ENCODE peak calls at places on chromosomes 12 and 14, in nine cellular contexts. U, D, P, X, R, T, Y, K and C are unnamed samples.

GRCh38 chr12:122880668-122881067 is 15.3 kb downstream of the VPS37B start:
- DNase-seq in K (no peak), D (peak), X (no peak), T (no peak), P (no peak), Y (no peak), R (no peak), U (no peak), C (peak)

GRCh38 chr12:59383426-59383822 is 212.4 kb upstream of the SLC16A7 start:
- DNase-seq in T (no peak), X (peak), Y (no peak), K (no peak), R (no peak), D (peak), P (peak), U (no peak), C (no peak)

GRCh38 chr14:47626151-47627035 is 49.0 kb downstream of the MDGA2 start:
- DNase-seq in P (no peak), K (no peak), D (no peak), Y (no peak), U (no peak), R (no peak), X (no peak), T (no peak), C (no peak)

GRCh38 chr12:124423683-124424515 is 129.0 kb downstream of the RFLNA start:
- DNase-seq in Y (no peak), D (no peak), P (no peak), X (no peak), T (no peak), R (peak), K (no peak), U (no peak), C (no peak)

GRCh38 chr14:61837336-61838229 is 75.4 kb downstream of the SNAPC1 start:
- DNase-seq in D (peak), R (peak), T (peak), X (no peak), K (no peak), P (no peak), Y (peak), U (peak), C (peak)

GRCh38 chr14:95189400-95190162 is 32.3 kb upstream of the DICER1 start:
- DNase-seq in X (no peak), Y (no peak), P (no peak), R (no peak), K (no peak), D (peak), T (no peak), U (no peak), C (no peak)

GRCh38 chr12:27615331-27615891 is 80.8 kb upstream of the REP15 start:
- DNase-seq in K (no peak), P (no peak), X (peak), D (peak), U (no peak), T (no peak), R (no peak), Y (no peak), C (no peak)

GRCh38 chr14:69413483-69413882 is 15.0 kb downstream of the SLC39A9 start:
- DNase-seq in U (no peak), P (no peak), X (no peak), D (no peak), K (no peak), Y (no peak), R (no peak), T (no peak), C (no peak)

GRCh38 chr12:93970892-93971688 is 177.3 kb upstream of the PLXNC1 start:
- DNase-seq in X (no peak), D (no peak), P (no peak), U (no peak), K (no peak), T (no peak), R (no peak), Y (no peak), C (no peak)

GRCh38 chr14:33799705-33800269 is 151.1 kb downstream of the EGLN3 start:
- DNase-seq in U (no peak), P (no peak), D (peak), T (peak), R (peak), X (no peak), Y (peak), K (no peak), C (no peak)

GRCh38 chr12:58288191-58288590 is 346.8 kb downstream of the ATP23 start:
- DNase-seq in K (no peak), P (peak), R (no peak), Y (no peak), T (no peak), U (no peak), D (peak), X (peak), C (no peak)

DNA sequence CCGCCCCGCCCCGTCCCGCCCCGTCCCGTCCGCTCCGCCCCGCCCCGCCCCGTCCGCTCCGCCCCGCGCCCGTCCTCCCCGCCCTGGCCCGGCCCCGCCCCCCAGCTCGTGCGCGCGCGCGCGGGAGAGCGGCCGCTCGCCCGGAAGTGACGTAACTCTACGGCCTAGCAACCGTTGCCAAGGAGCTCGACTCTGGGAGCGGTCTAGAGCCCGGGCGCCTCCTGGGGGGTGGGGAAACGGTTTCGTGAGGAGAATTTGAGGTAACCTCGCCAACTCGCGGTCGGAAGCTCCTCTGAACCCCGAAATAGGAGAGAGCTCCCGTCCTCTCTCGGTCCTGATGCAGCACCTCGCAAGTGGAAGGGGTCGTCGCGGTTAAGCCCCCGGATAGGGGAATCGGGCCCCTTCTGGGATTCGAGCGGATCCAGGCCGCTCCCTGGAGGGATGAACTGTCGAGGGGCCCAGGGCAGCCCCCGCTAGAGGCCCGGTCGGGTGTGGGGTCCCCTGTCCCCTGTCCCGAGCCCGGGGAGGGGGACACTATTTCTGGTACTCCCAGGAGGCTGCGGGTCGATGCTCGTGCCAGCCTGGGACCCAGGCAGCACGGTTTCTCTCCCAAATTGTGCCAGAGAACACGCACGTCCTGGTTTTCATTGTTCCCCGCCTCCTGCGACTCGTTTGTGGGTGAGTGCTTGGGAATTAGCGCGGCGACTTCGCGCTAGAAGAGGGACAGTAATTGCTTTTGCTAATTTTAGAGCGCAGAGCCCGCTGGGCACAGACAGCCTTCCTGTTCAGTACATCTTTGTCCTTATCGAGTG is at the start of gene IFT81:
- DNase-seq in R (peak), T (peak), X (no peak), Y (peak), U (peak), K (peak), P (no peak), D (peak), C (peak)
- TF ChIP-seq CTCF in R (no peak), T (no peak), X (no peak), Y (no peak), U (no peak), K (no peak), P (no peak), D (no peak), C (no peak)

DNA sequence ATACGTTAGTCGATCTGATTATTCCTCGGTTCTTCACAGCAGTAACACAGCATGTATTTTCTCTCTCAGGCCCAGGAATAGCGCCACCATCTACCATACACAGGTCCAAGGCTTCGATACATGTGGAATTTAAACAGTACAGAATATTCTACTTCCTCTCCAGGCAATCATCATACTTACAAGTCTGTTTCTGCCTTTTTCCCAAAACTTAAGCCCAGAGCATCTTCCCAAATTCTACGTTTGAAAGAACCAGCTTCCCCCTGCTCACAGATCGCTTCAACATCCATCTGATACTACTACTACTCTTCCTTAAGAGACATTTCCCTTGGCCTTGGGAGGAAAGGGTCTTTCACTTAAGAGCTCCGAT is 626 bp downstream of the TXNDC16 start:
- DNase-seq in X (no peak), K (no peak), P (no peak), U (no peak), R (no peak), Y (no peak), D (peak), T (no peak), C (peak)
- TF ChIP-seq CTCF in X (peak), K (peak), P (peak), U (peak), R (no peak), Y (peak), D (peak), T (no peak), C (peak)

DNA sequence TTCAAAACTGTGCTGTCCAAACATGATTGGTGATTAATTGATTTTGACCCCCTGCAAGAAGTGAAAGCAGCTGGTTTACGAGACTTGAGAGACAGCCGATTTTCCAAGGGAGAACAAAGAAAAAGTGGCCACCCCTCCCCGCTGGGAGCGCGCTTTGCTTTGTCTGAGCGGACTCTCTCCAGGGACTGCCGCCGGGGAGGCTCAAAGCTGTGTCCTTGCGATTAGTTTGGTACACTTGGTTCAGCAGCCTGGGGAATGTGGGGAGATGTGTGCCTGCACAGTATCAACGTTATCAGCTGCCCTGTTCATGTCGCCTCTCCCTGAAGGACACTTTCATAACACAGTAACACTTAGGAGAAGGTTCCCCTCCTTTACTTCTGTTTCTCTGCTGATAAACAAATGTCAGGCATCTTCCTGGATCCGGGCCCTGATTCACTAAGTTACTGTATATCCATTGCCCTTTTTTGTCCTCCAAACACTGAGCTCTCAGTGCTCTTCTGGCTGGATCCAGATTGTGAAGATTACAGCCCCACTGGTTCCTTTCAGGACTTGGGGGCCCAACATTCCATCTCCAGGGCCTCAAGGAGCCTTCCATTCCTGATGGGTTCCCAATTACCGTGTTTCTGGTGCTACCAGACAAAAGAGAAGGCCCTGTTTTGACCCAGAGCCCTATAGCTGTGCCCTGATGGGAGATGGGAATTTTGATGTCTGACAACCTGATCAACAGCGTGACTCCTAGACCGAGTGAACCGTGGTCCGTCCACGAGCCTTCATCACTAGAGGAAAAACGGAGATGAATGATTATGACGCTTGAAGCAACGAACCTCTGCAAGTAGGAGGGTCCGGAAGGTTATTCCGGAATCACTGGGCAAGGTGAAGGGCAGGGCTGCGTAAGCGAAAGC is 31.7 kb upstream of the TUBA1C start:
- DNase-seq in T (peak), Y (peak), P (no peak), R (peak), X (no peak), K (no peak), U (no peak), D (peak), C (peak)
- TF ChIP-seq CTCF in T (no peak), Y (peak), P (peak), R (no peak), X (no peak), K (no peak), U (no peak), D (peak), C (peak)

DNA sequence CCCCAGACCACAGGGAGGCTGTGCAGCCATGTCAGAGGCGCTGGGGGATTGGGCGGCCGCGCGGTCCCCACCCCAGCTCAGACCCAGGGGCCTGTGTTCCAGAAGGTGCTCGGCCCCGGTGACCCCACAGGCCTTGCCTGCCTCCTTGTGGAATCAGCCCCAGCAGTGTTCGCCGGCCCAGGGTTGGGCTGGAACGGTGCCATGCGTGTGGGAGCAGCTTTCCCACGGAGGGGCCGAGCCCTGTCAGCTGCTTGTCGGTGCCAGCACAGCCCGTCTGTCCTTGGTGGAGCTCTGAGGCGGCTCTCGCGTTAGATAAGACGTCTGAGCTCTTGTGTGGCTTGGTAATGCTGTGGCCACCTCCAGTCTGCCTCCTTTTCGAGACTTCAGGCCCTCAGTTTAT is 8.5 kb downstream of the ZFYVE21 start:
- DNase-seq in T (no peak), Y (peak), D (peak), U (no peak), P (no peak), K (no peak), X (no peak), R (peak), C (no peak)
- TF ChIP-seq CTCF in T (no peak), Y (peak), D (no peak), U (no peak), P (no peak), K (no peak), X (no peak), R (no peak), C (no peak)

DNA sequence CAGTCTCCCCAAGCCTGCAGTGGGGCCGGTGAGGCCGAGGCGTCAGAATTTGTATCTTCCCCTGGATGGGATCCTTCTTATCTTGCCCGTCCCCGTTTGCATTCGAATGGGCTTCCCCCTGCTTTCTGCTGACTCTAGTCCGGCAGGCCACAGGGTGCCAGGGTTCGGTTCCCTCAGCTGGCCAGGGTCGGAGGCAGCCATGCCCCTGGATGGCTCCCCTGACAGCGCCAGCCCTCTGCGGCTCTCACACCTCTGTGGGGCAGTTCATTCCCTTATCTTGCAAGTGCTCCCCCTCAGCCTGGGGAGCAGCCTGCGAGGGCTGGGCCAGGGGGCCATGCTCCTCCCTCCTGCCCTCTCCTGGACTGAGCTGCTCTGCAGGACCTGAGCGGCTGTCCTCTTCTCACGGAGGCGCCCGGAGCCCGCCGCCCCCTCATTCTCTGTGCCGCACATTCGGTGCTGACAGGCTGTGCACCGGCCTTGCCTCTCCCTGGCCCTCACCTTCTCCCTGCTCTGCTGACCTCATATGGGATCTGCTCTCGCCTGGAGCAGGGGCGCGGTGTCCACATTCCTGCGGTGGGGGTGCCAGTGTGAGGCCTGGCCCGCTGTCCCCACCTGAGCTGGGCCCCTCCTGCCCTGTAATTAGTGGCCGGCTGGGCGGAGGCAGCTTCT is 32.8 kb downstream of the KIF26A start:
- DNase-seq in T (peak), D (no peak), Y (no peak), R (no peak), P (no peak), K (no peak), U (no peak), X (no peak), C (no peak)
- TF ChIP-seq CTCF in T (no peak), D (no peak), Y (no peak), R (no peak), P (no peak), K (no peak), U (no peak), X (no peak), C (no peak)

GRCh38 chr14:77186911-77187648 is 5.5 kb downstream of the TMEM63C start:
- DNase-seq in K (no peak), P (no peak), R (no peak), D (peak), T (peak), U (no peak), X (no peak), Y (no peak), C (no peak)

GRCh38 chr14:77189479-77189878 is 7.9 kb downstream of the TMEM63C start:
- DNase-seq in Y (no peak), P (no peak), R (no peak), U (no peak), D (no peak), X (no peak), T (no peak), K (no peak), C (no peak)

GRCh38 chr14:77187649-77188012 is 6.0 kb downstream of the TMEM63C start:
- DNase-seq in R (no peak), X (no peak), U (no peak), Y (no peak), K (no peak), T (no peak), P (no peak), D (no peak), C (no peak)

GRCh38 chr14:77194706-77195105 is 13.1 kb downstream of the TMEM63C start:
- DNase-seq in T (no peak), U (no peak), X (no peak), K (no peak), P (no peak), D (no peak), Y (no peak), R (no peak), C (no peak)

DNA sequence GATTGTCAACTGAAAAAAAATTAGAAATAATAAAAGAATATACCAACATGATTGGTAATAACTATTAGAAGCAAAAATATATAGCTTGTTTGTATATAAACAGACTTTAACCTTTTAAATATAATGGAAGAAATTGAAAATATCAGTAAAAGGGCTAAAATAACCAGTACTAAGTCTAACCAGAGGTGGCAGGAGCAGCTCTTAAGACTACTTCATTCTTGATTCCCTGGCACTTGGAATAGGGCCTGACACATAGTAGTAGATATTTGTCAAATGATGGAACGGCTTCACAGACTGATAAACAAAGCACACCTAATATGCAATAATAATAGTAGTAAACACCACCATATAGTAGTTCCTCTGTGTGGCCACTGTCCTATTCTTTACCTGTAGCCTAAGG is 9.4 kb downstream of the TMEM63C start:
- DNase-seq in Y (no peak), D (no peak), K (no peak), T (no peak), P (no peak), R (no peak), U (no peak), X (no peak), C (no peak)
- TF ChIP-seq CTCF in Y (no peak), D (no peak), K (no peak), T (no peak), P (no peak), R (no peak), U (no peak), X (no peak), C (no peak)

GRCh38 chr12:81329088-81329487 is 251.2 kb downstream of the ACSS3 start:
- DNase-seq in P (no peak), U (no peak), Y (no peak), D (peak), K (no peak), X (no peak), T (peak), R (no peak), C (peak)
- TF ChIP-seq CTCF in P (peak), U (no peak), Y (no peak), D (peak), K (peak), X (peak), T (peak), R (no peak), C (peak)

GRCh38 chr12:118299791-118300460 is 72.8 kb downstream of the TAOK3 start:
- DNase-seq in D (peak), T (no peak), K (no peak), P (no peak), R (no peak), X (no peak), Y (no peak), U (no peak), C (peak)
- TF ChIP-seq CTCF in D (no peak), T (no peak), K (peak), P (no peak), R (no peak), X (peak), Y (no peak), U (no peak), C (peak)